ENCODE peak calls at places on chromosomes 13 and 19, in four cellular contexts. F is lower lobe of right lung, P is astrocyte of the spinal cord, X is tibial nerve. E is an unnamed sample.

GRCh38 chr13:26968431-26969335 is 202.9 kb downstream of the USP12 start:
- DNase-seq in F (peak), X (no peak), P (no peak), E (peak)

GRCh38 chr19:18100710-18101109 is 3.1 kb downstream of the MAST3 start:
- DNase-seq in P (no peak), F (no peak), X (no peak), E (no peak)

GRCh38 chr13:97125810-97126738 is 96.1 kb upstream of the MBNL2 start:
- DNase-seq in P (peak), F (no peak), X (no peak), E (no peak)

GRCh38 chr19:1624458-1624857 is 19.2 kb upstream of the UQCR11 start:
- DNase-seq in P (peak), F (peak), X (no peak), E (peak)

GRCh38 chr13:113207890-113208423 is 512 bp downstream of the PCID2 start:
- DNase-seq in P (peak), F (peak), X (no peak), E (peak)

GRCh38 chr19:46608178-46608577 is 7.0 kb downstream of the CALM3 start:
- DNase-seq in X (peak), F (no peak), P (no peak), E (no peak)

GRCh38 chr13:113635709-113636108 is 22.3 kb downstream of the ATP4B start:
- DNase-seq in P (no peak), F (peak), X (no peak), E (no peak)

GRCh38 chr19:13163609-13164364 is 13.6 kb downstream of the IER2 start:
- DNase-seq in F (peak), P (peak), X (peak), E (peak)

GRCh38 chr13:59479629-59480028 is 684.1 kb downstream of the DIAPH3 start:
- DNase-seq in X (no peak), P (no peak), F (no peak), E (no peak)

GRCh38 chr13:113288880-113289279 is 8.2 kb upstream of the LAMP1 start:
- DNase-seq in P (no peak), X (no peak), F (no peak), E (no peak)

GRCh38 chr19:52778811-52779210 is 7.8 kb downstream of the ZNF600 start:
- DNase-seq in P (no peak), X (no peak), F (no peak), E (no peak)

GRCh38 chr19:41298327-41298964 is 11.5 kb upstream of the CCDC97 start:
- DNase-seq in P (peak), X (peak), F (peak), E (no peak)

GRCh38 chr19:48826606-48827020 is 9.7 kb downstream of the HSD17B14 start:
- DNase-seq in P (no peak), F (peak), X (no peak), E (no peak)

GRCh38 chr13:112977091-112977490 is 8.1 kb downstream of the MCF2L start:
- DNase-seq in X (no peak), P (no peak), F (no peak), E (no peak)

GRCh38 chr19:5336195-5336965 is 4.2 kb downstream of the PTPRS start:
- DNase-seq in P (no peak), F (no peak), X (no peak), E (no peak)

GRCh38 chr13:103188688-103189326 is 122.6 kb upstream of the SLC10A2 start:
- DNase-seq in P (peak), X (no peak), F (no peak), E (no peak)

GRCh38 chr19:15253076-15253475 is 20.8 kb upstream of the EPHX3 start:
- DNase-seq in X (no peak), P (no peak), F (no peak), E (no peak)

GRCh38 chr19:15252398-15253018 is 20.3 kb upstream of the EPHX3 start:
- DNase-seq in X (no peak), P (peak), F (no peak), E (no peak)

GRCh38 chr19:15250635-15250993 is 18.4 kb upstream of the EPHX3 start:
- DNase-seq in X (no peak), F (no peak), P (no peak), E (no peak)

GRCh38 chr19:15251010-15251748 is 18.9 kb upstream of the EPHX3 start:
- DNase-seq in X (no peak), P (peak), F (no peak), E (no peak)

GRCh38 chr19:15251749-15252397 is 19.6 kb upstream of the EPHX3 start:
- DNase-seq in F (peak), X (peak), P (peak), E (peak)
- TF ChIP-seq CTCF in F (peak), X (peak), P (peak), E (peak)

GRCh38 chr19:35213678-35214632 is 14.6 kb downstream of the FAM187B start:
- DNase-seq in F (peak), P (peak), X (peak), E (no peak)

GRCh38 chr19:35219008-35219407 is 9.5 kb downstream of the FAM187B start:
- DNase-seq in P (no peak), F (no peak), X (no peak), E (no peak)

GRCh38 chr19:35214766-35215422 is 13.6 kb downstream of the FAM187B start:
- DNase-seq in P (no peak), F (no peak), X (no peak), E (no peak)

GRCh38 chr19:35216026-35216832 is 12.3 kb downstream of the FAM187B start:
- DNase-seq in P (no peak), X (no peak), F (no peak), E (no peak)

DNA sequence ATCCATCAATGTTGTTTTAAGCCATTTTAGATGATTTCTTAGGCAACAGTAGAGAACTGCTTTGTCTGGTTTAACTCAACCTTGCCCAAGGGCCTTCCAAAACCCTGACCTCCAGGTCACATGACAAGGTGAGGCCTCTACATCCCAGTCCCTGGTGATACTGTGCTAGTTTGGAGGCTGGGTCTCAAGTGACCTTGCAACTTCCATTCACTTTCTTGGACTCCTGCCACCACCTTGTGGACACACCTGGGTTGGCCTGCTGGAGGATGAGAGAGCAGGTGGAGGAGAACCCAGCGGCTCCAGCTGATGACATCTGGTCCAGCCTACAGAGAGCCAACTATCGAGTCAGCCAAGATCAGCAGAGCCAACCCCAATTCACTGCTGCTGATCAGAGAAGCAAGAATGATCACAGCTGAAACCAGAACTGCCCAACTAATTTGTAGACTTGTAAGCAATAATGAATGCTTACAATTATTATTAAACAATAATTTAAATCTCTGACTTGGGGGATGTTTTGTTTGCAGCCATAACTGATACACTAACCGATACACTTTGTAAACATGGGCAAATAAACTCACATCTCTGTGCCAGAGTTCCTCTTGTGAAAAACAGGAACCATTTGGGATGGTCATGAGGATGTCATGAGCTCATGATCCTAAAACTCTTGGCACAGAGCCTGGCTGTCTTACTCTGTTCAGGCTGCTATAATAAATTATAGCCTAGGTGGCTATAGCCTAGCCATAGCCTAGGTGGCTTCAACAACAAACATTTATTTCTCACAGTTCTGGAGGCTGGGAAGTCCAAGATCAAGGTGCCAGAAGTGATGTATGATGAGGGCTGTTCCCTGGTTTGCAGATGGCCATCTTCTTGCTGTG is 11.5 kb downstream of the FAM187B start:
- DNase-seq in P (no peak), F (no peak), X (no peak), E (no peak)
- TF ChIP-seq CTCF in P (no peak), F (no peak), X (no peak), E (no peak)

GRCh38 chr19:57071414-57071813 is 48.4 kb upstream of the USP29 start:
- DNase-seq in X (no peak), P (no peak), F (no peak), E (no peak)

GRCh38 chr19:57067440-57067839 is 52.3 kb upstream of the USP29 start:
- DNase-seq in P (no peak), X (no peak), F (no peak), E (no peak)

GRCh38 chr19:57068326-57068725 is 51.5 kb upstream of the USP29 start:
- DNase-seq in X (no peak), F (no peak), P (no peak), E (no peak)

DNA sequence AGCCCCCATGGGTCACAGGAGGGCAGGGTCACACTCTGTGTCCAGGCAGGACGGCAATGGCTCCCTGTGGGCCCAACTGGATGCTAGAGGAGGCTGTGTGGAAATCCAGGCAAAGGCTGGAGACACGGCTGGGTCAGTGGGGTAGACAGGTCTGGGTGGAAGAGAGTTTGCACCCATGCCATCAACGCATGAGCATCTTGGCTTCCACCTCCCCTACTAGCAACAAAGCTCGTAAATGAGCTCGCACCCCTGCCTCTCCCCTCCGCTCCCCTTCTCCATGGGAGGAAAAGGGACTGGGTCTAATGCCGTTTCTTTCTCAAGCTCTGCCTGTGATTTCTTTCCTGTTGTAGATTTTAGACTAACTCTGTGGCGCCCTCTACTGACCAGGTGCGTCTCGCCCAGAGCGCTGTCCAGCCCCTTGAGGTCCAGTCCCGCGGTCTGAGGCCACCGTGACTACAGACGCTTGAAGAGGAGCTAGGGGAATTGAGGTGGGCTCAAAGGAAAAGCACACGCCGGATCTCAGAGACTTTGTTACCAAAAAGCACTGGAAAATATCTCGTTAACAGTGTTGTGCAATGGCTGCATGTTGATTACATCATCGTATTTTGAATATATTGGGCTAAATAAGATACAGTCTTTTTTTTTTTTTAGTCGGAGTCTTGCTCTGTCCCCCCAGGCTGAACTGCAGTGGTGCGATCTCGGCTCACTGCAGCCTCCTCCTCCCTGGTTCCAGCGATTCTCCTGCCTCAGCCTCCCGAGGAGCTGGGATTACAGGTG is 50.7 kb upstream of the USP29 start:
- DNase-seq in P (no peak), F (no peak), X (no peak), E (no peak)
- TF ChIP-seq CTCF in P (no peak), F (peak), X (no peak), E (no peak)

DNA sequence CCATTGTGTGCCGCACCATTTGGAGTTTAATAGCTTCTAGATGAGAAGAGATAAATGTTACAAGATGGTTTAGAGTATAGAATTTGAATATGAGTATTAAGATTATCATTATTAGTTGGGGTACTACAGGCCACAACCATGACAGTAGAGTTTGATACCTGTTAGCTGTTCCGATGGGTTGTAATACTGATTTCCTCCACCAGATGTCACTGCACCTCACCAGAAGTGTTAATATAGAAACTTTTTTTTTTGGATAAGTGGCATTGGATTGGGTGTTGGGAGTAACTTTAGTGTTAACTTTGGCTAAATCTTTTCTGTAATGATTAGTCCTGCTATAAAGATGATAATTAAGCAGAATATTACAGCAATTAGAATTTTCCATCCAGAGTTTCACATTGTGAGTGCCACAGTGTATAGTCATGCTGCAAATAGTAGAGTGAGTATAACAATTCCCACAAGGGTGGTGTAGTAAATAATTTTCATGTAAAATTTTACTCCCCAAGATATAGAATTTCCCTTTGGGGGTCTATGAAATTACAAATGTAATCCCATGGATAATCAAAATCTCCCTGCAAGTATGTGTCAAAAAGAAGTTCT is 56.3 kb downstream of the PSG3 start:
- DNase-seq in P (peak), X (no peak), F (no peak), E (no peak)
- TF ChIP-seq CTCF in P (peak), X (no peak), F (peak), E (peak)

GRCh38 chr19:11551603-11552235 is 7.3 kb downstream of the ELOF1 start:
- DNase-seq in F (no peak), P (no peak), X (no peak), E (no peak)
- TF ChIP-seq CTCF in F (peak), P (peak), X (no peak), E (peak)

GRCh38 chr13:110498327-110498726 is 63.2 kb downstream of the RAB20 start:
- DNase-seq in P (no peak), F (no peak), X (no peak), E (no peak)
- TF ChIP-seq CTCF in P (no peak), F (no peak), X (no peak), E (no peak)